ENCODE peak calls at places on chromosome 14, in eight cellular contexts. One of them, this sample, is unnamed.

GRCh38 chr14:54653764-54654469 is 87.0 kb downstream of the SAMD4A start:
- DNase-seq in MM.1S: no peak
- DNase-seq in H1: no peak
- DNase-seq in PC-9: peak
- DNase-seq in fibroblast of lung: peak
- DNase-seq in astrocyte: peak
- DNase-seq in HCT116: no peak
- DNase-seq in PC-3: peak
- DNase-seq in this sample: peak

GRCh38 chr14:69685217-69685616 is 73.8 kb downstream of the SUSD6 start:
- DNase-seq in MM.1S: no peak
- DNase-seq in H1: no peak
- DNase-seq in PC-9: no peak
- DNase-seq in fibroblast of lung: peak
- DNase-seq in astrocyte: peak
- DNase-seq in HCT116: no peak
- DNase-seq in PC-3: peak
- DNase-seq in this sample: no peak

GRCh38 chr14:24428628-24429394 is 657 bp downstream of the CBLN3 start:
- DNase-seq in MM.1S: no peak
- DNase-seq in H1: no peak
- DNase-seq in PC-9: no peak
- DNase-seq in fibroblast of lung: no peak
- DNase-seq in astrocyte: no peak
- DNase-seq in HCT116: no peak
- DNase-seq in PC-3: no peak
- DNase-seq in this sample: no peak

GRCh38 chr14:88521818-88522217 is 33.0 kb downstream of the PTPN21 start:
- DNase-seq in MM.1S: no peak
- DNase-seq in H1: no peak
- DNase-seq in PC-9: no peak
- DNase-seq in fibroblast of lung: peak
- DNase-seq in astrocyte: peak
- DNase-seq in HCT116: no peak
- DNase-seq in PC-3: peak
- DNase-seq in this sample: no peak

GRCh38 chr14:63759454-63759853 is 31.6 kb upstream of the SGPP1 start:
- DNase-seq in MM.1S: peak
- DNase-seq in H1: no peak
- DNase-seq in PC-9: no peak
- DNase-seq in fibroblast of lung: no peak
- DNase-seq in astrocyte: no peak
- DNase-seq in HCT116: no peak
- DNase-seq in PC-3: no peak
- DNase-seq in this sample: no peak

GRCh38 chr14:74882103-74882920 is 596 bp downstream of the DLST start:
- DNase-seq in MM.1S: peak
- DNase-seq in H1: no peak
- DNase-seq in PC-9: no peak
- DNase-seq in fibroblast of lung: peak
- DNase-seq in astrocyte: peak
- DNase-seq in HCT116: no peak
- DNase-seq in PC-3: peak
- DNase-seq in this sample: peak

GRCh38 chr14:82641050-82641540 is 1107.4 kb upstream of the SEL1L start:
- DNase-seq in MM.1S: no peak
- DNase-seq in H1: no peak
- DNase-seq in PC-9: no peak
- DNase-seq in fibroblast of lung: no peak
- DNase-seq in astrocyte: no peak
- DNase-seq in HCT116: no peak
- DNase-seq in PC-3: no peak
- DNase-seq in this sample: no peak

GRCh38 chr14:97824218-97824617 is 1027.0 kb downstream of the VRK1 start:
- DNase-seq in MM.1S: no peak
- DNase-seq in H1: no peak
- DNase-seq in PC-9: no peak
- DNase-seq in fibroblast of lung: no peak
- DNase-seq in astrocyte: no peak
- DNase-seq in HCT116: no peak
- DNase-seq in PC-3: no peak
- DNase-seq in this sample: no peak

GRCh38 chr14:69458350-69458749 is 26.2 kb upstream of the PLEKHD1 start:
- DNase-seq in MM.1S: no peak
- DNase-seq in H1: no peak
- DNase-seq in PC-9: no peak
- DNase-seq in fibroblast of lung: no peak
- DNase-seq in astrocyte: no peak
- DNase-seq in HCT116: no peak
- DNase-seq in PC-3: no peak
- DNase-seq in this sample: no peak

GRCh38 chr14:37586783-37587428 is 8.1 kb downstream of the FOXA1 start:
- DNase-seq in MM.1S: no peak
- DNase-seq in H1: no peak
- DNase-seq in PC-9: no peak
- DNase-seq in fibroblast of lung: no peak
- DNase-seq in astrocyte: no peak
- DNase-seq in HCT116: no peak
- DNase-seq in PC-3: peak
- DNase-seq in this sample: no peak

GRCh38 chr14:101926620-101927019 is 37.8 kb upstream of the DYNC1H1 start:
- DNase-seq in MM.1S: no peak
- DNase-seq in H1: no peak
- DNase-seq in PC-9: no peak
- DNase-seq in fibroblast of lung: no peak
- DNase-seq in astrocyte: no peak
- DNase-seq in HCT116: no peak
- DNase-seq in PC-3: no peak
- DNase-seq in this sample: no peak

GRCh38 chr14:64580451-64580850 is 30.7 kb downstream of the PPP1R36 start:
- DNase-seq in MM.1S: no peak
- DNase-seq in H1: no peak
- DNase-seq in PC-9: no peak
- DNase-seq in fibroblast of lung: peak
- DNase-seq in astrocyte: peak
- DNase-seq in HCT116: no peak
- DNase-seq in PC-3: no peak
- DNase-seq in this sample: no peak

GRCh38 chr14:60649815-60650381 is 621 bp upstream of the SIX1 start:
- DNase-seq in MM.1S: no peak
- DNase-seq in H1: no peak
- DNase-seq in PC-9: peak
- DNase-seq in fibroblast of lung: no peak
- DNase-seq in astrocyte: no peak
- DNase-seq in HCT116: no peak
- DNase-seq in PC-3: peak
- DNase-seq in this sample: peak

GRCh38 chr14:23123419-23123818 is 4.4 kb upstream of the CEBPE start:
- DNase-seq in MM.1S: no peak
- DNase-seq in H1: no peak
- DNase-seq in PC-9: no peak
- DNase-seq in fibroblast of lung: no peak
- DNase-seq in astrocyte: no peak
- DNase-seq in HCT116: no peak
- DNase-seq in PC-3: peak
- DNase-seq in this sample: no peak

GRCh38 chr14:24403294-24404013 is 4.7 kb downstream of the NYNRIN start:
- DNase-seq in MM.1S: no peak
- DNase-seq in H1: no peak
- DNase-seq in PC-9: no peak
- DNase-seq in fibroblast of lung: peak
- DNase-seq in astrocyte: no peak
- DNase-seq in HCT116: no peak
- DNase-seq in PC-3: peak
- DNase-seq in this sample: no peak

GRCh38 chr14:105374389-105374788 is 23.9 kb upstream of the TEX22 start:
- DNase-seq in MM.1S: no peak
- DNase-seq in H1: no peak
- DNase-seq in PC-9: no peak
- DNase-seq in fibroblast of lung: no peak
- DNase-seq in astrocyte: no peak
- DNase-seq in HCT116: peak
- DNase-seq in PC-3: peak
- DNase-seq in this sample: no peak

GRCh38 chr14:65131176-65131765 is 29.0 kb upstream of the MAX start:
- DNase-seq in MM.1S: no peak
- DNase-seq in H1: no peak
- DNase-seq in PC-9: peak
- DNase-seq in fibroblast of lung: peak
- DNase-seq in astrocyte: peak
- DNase-seq in HCT116: peak
- DNase-seq in PC-3: peak
- DNase-seq in this sample: no peak

GRCh38 chr14:79749051-79749450 is 462.3 kb downstream of the DIO2 start:
- DNase-seq in MM.1S: no peak
- DNase-seq in H1: no peak
- DNase-seq in PC-9: no peak
- DNase-seq in fibroblast of lung: no peak
- DNase-seq in astrocyte: no peak
- DNase-seq in HCT116: no peak
- DNase-seq in PC-3: no peak
- DNase-seq in this sample: no peak

GRCh38 chr14:29042546-29042945 is 276.0 kb downstream of the FOXG1 start:
- DNase-seq in MM.1S: peak
- DNase-seq in H1: no peak
- DNase-seq in PC-9: no peak
- DNase-seq in fibroblast of lung: no peak
- DNase-seq in astrocyte: no peak
- DNase-seq in HCT116: no peak
- DNase-seq in PC-3: no peak
- DNase-seq in this sample: no peak

GRCh38 chr14:20772650-20773049 is 4.4 kb downstream of the EDDM3B start:
- DNase-seq in MM.1S: no peak
- DNase-seq in H1: no peak
- DNase-seq in PC-9: no peak
- DNase-seq in fibroblast of lung: no peak
- DNase-seq in astrocyte: no peak
- DNase-seq in HCT116: no peak
- DNase-seq in PC-3: no peak
- DNase-seq in this sample: no peak

GRCh38 chr14:69506241-69506595 is 21.7 kb downstream of the PLEKHD1 start:
- DNase-seq in MM.1S: no peak
- DNase-seq in H1: no peak
- DNase-seq in PC-9: no peak
- DNase-seq in fibroblast of lung: no peak
- DNase-seq in astrocyte: no peak
- DNase-seq in HCT116: no peak
- DNase-seq in PC-3: no peak
- DNase-seq in this sample: no peak

GRCh38 chr14:53153702-53154112 is 584 bp upstream of the DDHD1 start:
- DNase-seq in MM.1S: no peak
- DNase-seq in H1: no peak
- DNase-seq in PC-9: no peak
- DNase-seq in fibroblast of lung: no peak
- DNase-seq in astrocyte: no peak
- DNase-seq in HCT116: no peak
- DNase-seq in PC-3: no peak
- DNase-seq in this sample: no peak
- TF ChIP-seq CTCF in MM.1S: no peak
- TF ChIP-seq CTCF in H1: no peak
- TF ChIP-seq CTCF in PC-9: no peak
- TF ChIP-seq CTCF in fibroblast of lung: no peak
- TF ChIP-seq CTCF in astrocyte: no peak
- TF ChIP-seq CTCF in HCT116: no peak
- TF ChIP-seq CTCF in PC-3: no peak
- TF ChIP-seq CTCF in this sample: no peak

DNA sequence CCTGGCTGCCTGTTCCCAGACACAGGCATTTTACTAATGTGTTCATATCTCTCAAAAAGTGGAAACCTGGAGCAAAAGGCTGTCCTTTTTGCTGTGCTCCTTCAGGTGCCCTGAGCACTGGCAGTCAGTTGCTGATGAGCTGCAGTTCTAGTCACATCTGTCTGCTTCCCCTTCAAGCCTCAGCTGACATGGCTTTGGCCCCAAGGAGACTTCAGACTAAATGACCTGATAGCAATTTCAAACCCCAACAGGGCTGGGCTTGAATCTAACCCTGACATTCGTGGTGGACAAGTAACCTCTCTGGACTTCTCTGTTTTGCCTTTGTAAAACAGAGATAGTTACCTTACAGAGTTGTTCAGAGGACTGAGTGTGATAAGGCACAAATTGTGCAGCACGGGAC is 5.7 kb downstream of the SERPINA9 start:
- DNase-seq in MM.1S: no peak
- DNase-seq in H1: no peak
- DNase-seq in PC-9: no peak
- DNase-seq in fibroblast of lung: no peak
- DNase-seq in astrocyte: no peak
- DNase-seq in HCT116: no peak
- DNase-seq in PC-3: no peak
- DNase-seq in this sample: no peak
- H3K4me2 ChIP-seq in MM.1S: no peak
- H3K4me2 ChIP-seq in H1: no peak
- H3K4me2 ChIP-seq in PC-9: no peak
- H3K4me2 ChIP-seq in fibroblast of lung: no peak
- H3K4me2 ChIP-seq in astrocyte: no peak
- H3K4me2 ChIP-seq in HCT116: no peak
- H3K4me2 ChIP-seq in PC-3: no peak
- H3K4me2 ChIP-seq in this sample: no peak

GRCh38 chr14:56422703-56423213 is 156.8 kb upstream of the TMEM260 start:
- DNase-seq in MM.1S: no peak
- DNase-seq in H1: no peak
- DNase-seq in PC-9: peak
- DNase-seq in fibroblast of lung: peak
- DNase-seq in astrocyte: peak
- DNase-seq in HCT116: peak
- DNase-seq in PC-3: peak
- DNase-seq in this sample: peak
- TF ChIP-seq CTCF in MM.1S: peak
- TF ChIP-seq CTCF in H1: peak
- TF ChIP-seq CTCF in PC-9: peak
- TF ChIP-seq CTCF in fibroblast of lung: peak
- TF ChIP-seq CTCF in astrocyte: peak
- TF ChIP-seq CTCF in HCT116: peak
- TF ChIP-seq CTCF in PC-3: peak
- TF ChIP-seq CTCF in this sample: peak

GRCh38 chr14:99809864-99810854 is 16.9 kb downstream of the EML1 start:
- DNase-seq in MM.1S: peak
- DNase-seq in H1: no peak
- DNase-seq in PC-9: no peak
- DNase-seq in fibroblast of lung: no peak
- DNase-seq in astrocyte: no peak
- DNase-seq in HCT116: no peak
- DNase-seq in PC-3: no peak
- DNase-seq in this sample: no peak
- H3K4me2 ChIP-seq in MM.1S: no peak
- H3K4me2 ChIP-seq in H1: no peak
- H3K4me2 ChIP-seq in PC-9: no peak
- H3K4me2 ChIP-seq in fibroblast of lung: peak
- H3K4me2 ChIP-seq in astrocyte: no peak
- H3K4me2 ChIP-seq in HCT116: no peak
- H3K4me2 ChIP-seq in PC-3: no peak
- H3K4me2 ChIP-seq in this sample: no peak

DNA sequence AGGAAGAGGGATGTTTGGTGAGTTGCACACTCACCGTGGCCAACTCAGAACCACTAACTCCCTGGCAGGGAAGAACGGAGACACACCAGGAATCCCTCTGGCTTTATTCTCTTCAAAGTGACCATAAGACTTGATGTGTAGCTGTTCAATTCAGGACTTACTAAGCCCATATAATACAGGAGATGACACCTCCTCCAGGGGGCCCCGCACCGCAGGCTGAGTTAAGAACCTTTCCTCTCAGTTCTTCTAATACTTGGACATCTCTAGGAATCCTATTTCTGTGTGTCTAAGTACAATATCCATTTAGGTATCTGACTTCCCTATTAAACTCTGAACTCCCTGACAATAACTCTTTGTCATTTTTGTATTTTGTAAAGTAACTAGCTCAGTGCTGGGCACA is 49.5 kb downstream of the DCAF4 start:
- DNase-seq in MM.1S: no peak
- DNase-seq in H1: no peak
- DNase-seq in PC-9: peak
- DNase-seq in fibroblast of lung: no peak
- DNase-seq in astrocyte: no peak
- DNase-seq in HCT116: no peak
- DNase-seq in PC-3: peak
- DNase-seq in this sample: peak
- TF ChIP-seq CTCF in MM.1S: no peak
- TF ChIP-seq CTCF in H1: peak
- TF ChIP-seq CTCF in PC-9: peak
- TF ChIP-seq CTCF in fibroblast of lung: no peak
- TF ChIP-seq CTCF in astrocyte: peak
- TF ChIP-seq CTCF in HCT116: peak
- TF ChIP-seq CTCF in PC-3: peak
- TF ChIP-seq CTCF in this sample: peak

This sample was measured in neural progenitor cell.